ENCODE peak calls at places on chromosomes 11 and 22, in seven cellular contexts. One of them, this sample, is unnamed.

GRCh38 chr11:116542386-116542785 is 230.4 kb downstream of the BUD13 start:
- DNase-seq in stimulated activated CD8-positive, alpha-beta memory T cell treated with anti-CD3 and anti-CD28 coated beads, Interleukin-12 subunit alpha, Interleukin-12 subunit beta, amount 100 ng/mL, for 1 hour: no peak
- DNase-seq in NCI-H345: no peak
- DNase-seq in sciatic nerve: no peak
- DNase-seq in endothelial cell: no peak
- DNase-seq in hypothalamus: no peak
- DNase-seq in AG08396: no peak
- DNase-seq in this sample: no peak

GRCh38 chr22:43798492-43798891 is 13.6 kb downstream of the EFCAB6 start:
- DNase-seq in stimulated activated CD8-positive, alpha-beta memory T cell treated with anti-CD3 and anti-CD28 coated beads, Interleukin-12 subunit alpha, Interleukin-12 subunit beta, amount 100 ng/mL, for 1 hour: no peak
- DNase-seq in NCI-H345: no peak
- DNase-seq in sciatic nerve: no peak
- DNase-seq in endothelial cell: no peak
- DNase-seq in hypothalamus: no peak
- DNase-seq in AG08396: no peak
- DNase-seq in this sample: peak

GRCh38 chr11:25566298-25567200 is 765.4 kb upstream of the ANO3 start:
- DNase-seq in stimulated activated CD8-positive, alpha-beta memory T cell treated with anti-CD3 and anti-CD28 coated beads, Interleukin-12 subunit alpha, Interleukin-12 subunit beta, amount 100 ng/mL, for 1 hour: no peak
- DNase-seq in NCI-H345: no peak
- DNase-seq in sciatic nerve: peak
- DNase-seq in endothelial cell: no peak
- DNase-seq in hypothalamus: no peak
- DNase-seq in AG08396: no peak
- DNase-seq in this sample: no peak

GRCh38 chr11:17479284-17480214 is 2.9 kb upstream of the ABCC8 start:
- DNase-seq in stimulated activated CD8-positive, alpha-beta memory T cell treated with anti-CD3 and anti-CD28 coated beads, Interleukin-12 subunit alpha, Interleukin-12 subunit beta, amount 100 ng/mL, for 1 hour: no peak
- DNase-seq in NCI-H345: peak
- DNase-seq in sciatic nerve: no peak
- DNase-seq in endothelial cell: peak
- DNase-seq in hypothalamus: peak
- DNase-seq in AG08396: peak
- DNase-seq in this sample: no peak

GRCh38 chr11:120545813-120546212 is 34.3 kb downstream of the GRIK4 start:
- DNase-seq in stimulated activated CD8-positive, alpha-beta memory T cell treated with anti-CD3 and anti-CD28 coated beads, Interleukin-12 subunit alpha, Interleukin-12 subunit beta, amount 100 ng/mL, for 1 hour: no peak
- DNase-seq in NCI-H345: no peak
- DNase-seq in sciatic nerve: no peak
- DNase-seq in endothelial cell: no peak
- DNase-seq in hypothalamus: no peak
- DNase-seq in AG08396: no peak
- DNase-seq in this sample: no peak

GRCh38 chr11:114095899-114096298 is 36.4 kb downstream of the ZBTB16 start:
- DNase-seq in stimulated activated CD8-positive, alpha-beta memory T cell treated with anti-CD3 and anti-CD28 coated beads, Interleukin-12 subunit alpha, Interleukin-12 subunit beta, amount 100 ng/mL, for 1 hour: no peak
- DNase-seq in NCI-H345: no peak
- DNase-seq in sciatic nerve: no peak
- DNase-seq in endothelial cell: no peak
- DNase-seq in hypothalamus: no peak
- DNase-seq in AG08396: no peak
- DNase-seq in this sample: no peak

GRCh38 chr11:69375316-69376154 is 81.6 kb downstream of the MYEOV start:
- DNase-seq in stimulated activated CD8-positive, alpha-beta memory T cell treated with anti-CD3 and anti-CD28 coated beads, Interleukin-12 subunit alpha, Interleukin-12 subunit beta, amount 100 ng/mL, for 1 hour: no peak
- DNase-seq in NCI-H345: no peak
- DNase-seq in sciatic nerve: peak
- DNase-seq in endothelial cell: no peak
- DNase-seq in hypothalamus: no peak
- DNase-seq in AG08396: no peak
- DNase-seq in this sample: no peak

GRCh38 chr11:2518983-2519340 is 74.2 kb downstream of the KCNQ1 start:
- DNase-seq in stimulated activated CD8-positive, alpha-beta memory T cell treated with anti-CD3 and anti-CD28 coated beads, Interleukin-12 subunit alpha, Interleukin-12 subunit beta, amount 100 ng/mL, for 1 hour: no peak
- DNase-seq in NCI-H345: no peak
- DNase-seq in sciatic nerve: no peak
- DNase-seq in endothelial cell: peak
- DNase-seq in hypothalamus: no peak
- DNase-seq in AG08396: no peak
- DNase-seq in this sample: no peak

GRCh38 chr11:11252403-11252802 is 100.6 kb downstream of the CSNK2A3 start:
- DNase-seq in stimulated activated CD8-positive, alpha-beta memory T cell treated with anti-CD3 and anti-CD28 coated beads, Interleukin-12 subunit alpha, Interleukin-12 subunit beta, amount 100 ng/mL, for 1 hour: no peak
- DNase-seq in NCI-H345: peak
- DNase-seq in sciatic nerve: no peak
- DNase-seq in endothelial cell: no peak
- DNase-seq in hypothalamus: no peak
- DNase-seq in AG08396: no peak
- DNase-seq in this sample: no peak

GRCh38 chr22:45903355-45904149 is 73.4 kb downstream of the WNT7B start:
- DNase-seq in stimulated activated CD8-positive, alpha-beta memory T cell treated with anti-CD3 and anti-CD28 coated beads, Interleukin-12 subunit alpha, Interleukin-12 subunit beta, amount 100 ng/mL, for 1 hour: no peak
- DNase-seq in NCI-H345: no peak
- DNase-seq in sciatic nerve: no peak
- DNase-seq in endothelial cell: no peak
- DNase-seq in hypothalamus: no peak
- DNase-seq in AG08396: peak
- DNase-seq in this sample: no peak

GRCh38 chr11:39346043-39346442 is 2113.4 kb downstream of the LRRC4C start:
- DNase-seq in stimulated activated CD8-positive, alpha-beta memory T cell treated with anti-CD3 and anti-CD28 coated beads, Interleukin-12 subunit alpha, Interleukin-12 subunit beta, amount 100 ng/mL, for 1 hour: no peak
- DNase-seq in NCI-H345: no peak
- DNase-seq in sciatic nerve: no peak
- DNase-seq in endothelial cell: no peak
- DNase-seq in hypothalamus: no peak
- DNase-seq in AG08396: no peak
- DNase-seq in this sample: no peak

GRCh38 chr11:110711776-110712642 is at the start of gene ARHGAP20:
- DNase-seq in stimulated activated CD8-positive, alpha-beta memory T cell treated with anti-CD3 and anti-CD28 coated beads, Interleukin-12 subunit alpha, Interleukin-12 subunit beta, amount 100 ng/mL, for 1 hour: no peak
- DNase-seq in NCI-H345: peak
- DNase-seq in sciatic nerve: peak
- DNase-seq in endothelial cell: peak
- DNase-seq in hypothalamus: peak
- DNase-seq in AG08396: peak
- DNase-seq in this sample: peak

GRCh38 chr11:86802601-86803051 is 2.3 kb downstream of the PRSS23 start:
- DNase-seq in stimulated activated CD8-positive, alpha-beta memory T cell treated with anti-CD3 and anti-CD28 coated beads, Interleukin-12 subunit alpha, Interleukin-12 subunit beta, amount 100 ng/mL, for 1 hour: no peak
- DNase-seq in NCI-H345: peak
- DNase-seq in sciatic nerve: no peak
- DNase-seq in endothelial cell: peak
- DNase-seq in hypothalamus: no peak
- DNase-seq in AG08396: peak
- DNase-seq in this sample: no peak

GRCh38 chr11:12247543-12248287 is 129.7 kb upstream of the PARVA start:
- DNase-seq in stimulated activated CD8-positive, alpha-beta memory T cell treated with anti-CD3 and anti-CD28 coated beads, Interleukin-12 subunit alpha, Interleukin-12 subunit beta, amount 100 ng/mL, for 1 hour: no peak
- DNase-seq in NCI-H345: no peak
- DNase-seq in sciatic nerve: no peak
- DNase-seq in endothelial cell: no peak
- DNase-seq in hypothalamus: no peak
- DNase-seq in AG08396: no peak
- DNase-seq in this sample: no peak

GRCh38 chr22:43300891-43301676 is 42.1 kb downstream of the SCUBE1 start:
- DNase-seq in stimulated activated CD8-positive, alpha-beta memory T cell treated with anti-CD3 and anti-CD28 coated beads, Interleukin-12 subunit alpha, Interleukin-12 subunit beta, amount 100 ng/mL, for 1 hour: no peak
- DNase-seq in NCI-H345: no peak
- DNase-seq in sciatic nerve: no peak
- DNase-seq in endothelial cell: no peak
- DNase-seq in hypothalamus: no peak
- DNase-seq in AG08396: no peak
- DNase-seq in this sample: no peak

This sample was measured in esophagus muscularis mucosa.